ENCODE peak calls at places on chromosome 22, in nine cellular contexts. P is sigmoid colon, E is K562, H is stomach, B is transverse colon, Q is HepG2, Y is upper lobe of left lung, S is suprapubic skin, U is H1. L is an unnamed sample.

GRCh38 chr22:25097006-25097405 is 102.7 kb upstream of the CRYBB3 start:
- DNase-seq in H (no peak), Y (no peak), Q (no peak), U (no peak), B (no peak), E (no peak), S (no peak), P (no peak), L (no peak)

GRCh38 chr22:31377609-31378008 is 21.8 kb upstream of the DRG1 start:
- DNase-seq in Q (no peak), H (no peak), B (no peak), E (no peak), S (no peak), P (no peak), U (no peak), Y (no peak), L (no peak)

GRCh38 chr22:45857519-45857918 is 119.4 kb downstream of the WNT7B start:
- DNase-seq in S (no peak), H (peak), E (no peak), P (no peak), U (no peak), Q (no peak), B (no peak), Y (no peak), L (peak)

GRCh38 chr22:44676441-44677298 is 25.3 kb upstream of the PRR5 start:
- DNase-seq in Y (no peak), E (peak), Q (peak), U (no peak), S (no peak), P (no peak), H (peak), B (peak), L (no peak)

GRCh38 chr22:40487663-40488249 is 117.4 kb downstream of the SGSM3 start:
- DNase-seq in P (no peak), S (no peak), Q (peak), E (peak), Y (no peak), B (no peak), U (no peak), H (no peak), L (no peak)

GRCh38 chr22:44741929-44742328 is 10.4 kb upstream of the ARHGAP8 start:
- DNase-seq in Q (no peak), Y (no peak), H (no peak), P (no peak), U (peak), E (no peak), B (peak), S (no peak), L (no peak)

GRCh38 chr22:45552580-45553332 is 50.1 kb downstream of the FBLN1 start:
- DNase-seq in U (no peak), S (no peak), P (peak), Q (no peak), B (peak), H (peak), Y (peak), E (no peak), L (no peak)

GRCh38 chr22:44575344-44576268 is 77.6 kb upstream of the RTL6 start:
- DNase-seq in Q (no peak), S (no peak), E (no peak), P (peak), B (no peak), H (no peak), Y (no peak), U (no peak), L (no peak)

GRCh38 chr22:44893731-44894080 is 116.1 kb downstream of the PHF21B start:
- DNase-seq in H (no peak), S (peak), Q (no peak), B (peak), E (no peak), P (no peak), Y (no peak), U (no peak), L (no peak)

GRCh38 chr22:33524511-33525270 is 395.6 kb downstream of the LARGE1 start:
- DNase-seq in Q (no peak), B (no peak), S (no peak), U (no peak), Y (no peak), P (no peak), E (no peak), H (no peak), L (no peak)

GRCh38 chr22:35914665-35915476 is 113.8 kb downstream of the RBFOX2 start:
- DNase-seq in S (no peak), U (peak), E (peak), B (peak), H (peak), Q (peak), Y (no peak), P (peak), L (no peak)

GRCh38 chr22:49996532-49997220 is 15.9 kb downstream of the IL17REL start:
- DNase-seq in S (peak), P (peak), E (no peak), U (no peak), Q (no peak), H (no peak), Y (peak), B (peak), L (no peak)

GRCh38 chr22:49995413-49996191 is 17.0 kb downstream of the IL17REL start:
- DNase-seq in Y (peak), H (peak), E (no peak), Q (no peak), P (peak), S (no peak), U (no peak), B (peak), L (no peak)

GRCh38 chr22:49997221-49997599 is 15.4 kb downstream of the IL17REL start:
- DNase-seq in B (peak), Y (peak), Q (no peak), S (peak), U (no peak), H (peak), P (peak), E (no peak), L (no peak)

GRCh38 chr22:49995059-49995412 is 17.5 kb downstream of the IL17REL start:
- DNase-seq in P (no peak), Y (peak), E (no peak), Q (no peak), U (no peak), B (peak), H (no peak), S (peak), L (no peak)

DNA sequence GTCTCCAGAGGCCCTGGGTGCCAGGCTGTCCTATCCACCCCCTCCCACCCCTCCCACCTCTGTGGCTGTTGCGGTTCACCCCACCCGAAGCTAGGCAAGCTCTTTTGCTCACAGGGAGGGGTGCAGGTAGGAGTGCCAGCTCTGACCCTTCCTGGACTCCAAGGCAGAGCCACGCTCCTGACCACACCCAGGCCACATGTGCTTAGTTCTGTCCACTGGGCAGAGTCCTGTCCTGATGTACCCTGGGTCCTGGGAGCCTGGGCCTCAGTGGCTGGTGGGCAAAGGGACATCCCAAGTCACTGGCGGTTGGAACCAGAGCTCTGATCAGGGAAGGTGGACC is 16.4 kb downstream of the IL17REL start:
- DNase-seq in B (peak), H (peak), Q (no peak), S (no peak), U (no peak), Y (no peak), E (no peak), P (no peak), L (no peak)
- TF ChIP-seq EP300 in B (no peak), H (no peak), Q (no peak), S (no peak), U (no peak), Y (no peak), E (no peak), P (no peak), L (no peak)

DNA sequence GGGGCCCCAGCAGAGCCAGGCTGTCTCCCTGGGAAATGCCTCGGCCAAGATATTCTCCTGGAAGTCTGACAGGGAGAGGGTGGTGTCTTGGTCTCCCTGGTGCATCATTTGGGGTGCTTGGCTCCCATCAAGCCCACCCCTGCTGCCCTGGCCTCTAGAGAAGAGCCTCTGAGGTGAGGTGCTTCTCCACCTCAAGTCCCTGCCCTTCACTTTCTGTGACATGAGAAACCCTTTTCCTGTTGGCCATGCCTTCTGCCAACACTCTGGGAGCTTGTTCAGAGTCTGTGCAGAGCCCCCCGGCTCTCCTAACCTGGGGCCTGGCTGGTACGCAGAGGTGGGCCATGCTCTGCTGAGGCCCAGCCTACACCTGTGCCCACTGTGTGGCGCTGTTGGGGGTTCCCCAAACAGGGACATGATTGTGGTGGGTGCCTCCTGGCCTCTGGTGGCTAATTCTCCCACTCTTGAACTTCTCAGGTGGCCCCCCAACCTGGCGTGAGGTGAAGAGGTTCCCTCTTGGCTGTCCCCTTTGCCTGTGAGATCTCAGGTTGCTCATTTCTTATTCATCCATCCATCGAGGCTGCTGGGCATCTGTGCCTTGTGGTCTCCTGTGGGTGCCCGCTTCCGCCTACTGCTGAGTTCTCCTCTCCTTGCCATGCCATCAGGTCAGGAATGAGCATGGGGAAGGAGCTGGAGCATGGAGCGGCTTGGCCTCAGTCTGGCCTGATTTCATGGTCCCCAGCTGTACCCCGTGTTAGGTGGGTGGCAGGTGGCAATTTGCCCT is 19.2 kb upstream of the DGCR8 start:
- DNase-seq in B (no peak), Q (no peak), Y (no peak), S (no peak), P (no peak), E (peak), H (no peak), U (peak), L (no peak)
- TF ChIP-seq CTCF in B (no peak), Q (peak), Y (no peak), S (no peak), P (no peak), E (peak), H (no peak), U (peak), L (no peak)

GRCh38 chr22:38222797-38223119 is 21.0 kb downstream of the MAFF start:
- DNase-seq in H (peak), B (peak), E (no peak), Q (no peak), P (no peak), Y (no peak), S (no peak), U (no peak), L (no peak)
- TF ChIP-seq POLR2AphosphoS5 in H (peak), B (no peak), E (no peak), Q (no peak), P (no peak), Y (peak), S (no peak), U (no peak), L (no peak)

DNA sequence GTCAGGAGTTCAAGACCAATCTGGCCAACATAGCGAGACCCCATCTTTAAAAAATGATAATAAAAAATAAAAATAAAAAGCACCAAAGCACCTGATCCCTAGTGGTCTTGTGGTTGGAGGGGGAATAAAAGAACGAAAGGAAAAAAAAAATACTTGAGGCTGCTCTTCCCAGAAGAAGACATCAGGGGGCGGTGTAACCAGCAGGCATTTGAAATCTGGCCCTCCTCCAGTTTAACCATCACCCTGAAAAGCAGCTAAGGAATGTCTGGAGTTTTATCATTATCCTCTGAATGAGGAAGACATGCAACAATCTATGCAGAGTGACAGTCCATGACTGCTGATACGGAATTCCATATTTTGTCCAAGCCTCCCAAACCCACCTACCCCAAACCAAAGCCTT is 5.6 kb upstream of the KCTD17 start:
- DNase-seq in U (no peak), E (peak), S (no peak), B (no peak), P (no peak), Q (no peak), Y (no peak), H (no peak), L (no peak)
- TF ChIP-seq EP300 in U (no peak), E (no peak), S (no peak), B (no peak), P (no peak), Q (no peak), Y (no peak), H (no peak), L (no peak)